ENCODE peak calls at places on chromosomes 12 and 14, in four cellular contexts. One of them, this sample, is unnamed.

GRCh38 chr14:74825008-74825407 is 50.9 kb downstream of the PROX2 start:
- DNase-seq in IMR-90: peak; percentile 79
- DNase-seq in mesendoderm: no peak
- DNase-seq in mesenchymal stem cell: peak; percentile 57
- DNase-seq in this sample: no peak

GRCh38 chr14:23182372-23183014 is 967 bp downstream of the SLC7A8 start:
- DNase-seq in IMR-90: no peak
- DNase-seq in mesendoderm: peak; percentile 87
- DNase-seq in mesenchymal stem cell: no peak
- DNase-seq in this sample: peak; percentile 90

GRCh38 chr14:23285530-23286019 is 357 bp downstream of the HOMEZ start:
- DNase-seq in IMR-90: no peak
- DNase-seq in mesendoderm: no peak
- DNase-seq in mesenchymal stem cell: no peak
- DNase-seq in this sample: no peak

GRCh38 chr12:91980345-91980744 is 165.3 kb downstream of the BTG1 start:
- DNase-seq in IMR-90: no peak
- DNase-seq in mesendoderm: no peak
- DNase-seq in mesenchymal stem cell: no peak
- DNase-seq in this sample: no peak

GRCh38 chr12:130668286-130669204 is 47.6 kb downstream of the RIMBP2 start:
- DNase-seq in IMR-90: no peak
- DNase-seq in mesendoderm: no peak
- DNase-seq in mesenchymal stem cell: no peak
- DNase-seq in this sample: no peak

GRCh38 chr12:92942905-92943304 is 13.8 kb upstream of the EEA1 start:
- DNase-seq in IMR-90: peak; percentile 84
- DNase-seq in mesendoderm: no peak
- DNase-seq in mesenchymal stem cell: peak; percentile 68
- DNase-seq in this sample: no peak

GRCh38 chr14:30160608-30161007 is 233.0 kb upstream of the PRKD1 start:
- DNase-seq in IMR-90: no peak
- DNase-seq in mesendoderm: no peak
- DNase-seq in mesenchymal stem cell: no peak
- DNase-seq in this sample: no peak

GRCh38 chr12:5742264-5742663 is 202.8 kb downstream of the ANO2 start:
- DNase-seq in IMR-90: no peak
- DNase-seq in mesendoderm: no peak
- DNase-seq in mesenchymal stem cell: no peak
- DNase-seq in this sample: no peak

GRCh38 chr12:44674866-44675265 is 201.2 kb downstream of the NELL2 start:
- DNase-seq in IMR-90: no peak
- DNase-seq in mesendoderm: no peak
- DNase-seq in mesenchymal stem cell: no peak
- DNase-seq in this sample: no peak

GRCh38 chr12:44672042-44672441 is 204.1 kb downstream of the NELL2 start:
- DNase-seq in IMR-90: no peak
- DNase-seq in mesendoderm: peak; percentile 30
- DNase-seq in mesenchymal stem cell: no peak
- DNase-seq in this sample: no peak

GRCh38 chr12:44677724-44678123 is 198.4 kb downstream of the NELL2 start:
- DNase-seq in IMR-90: no peak
- DNase-seq in mesendoderm: no peak
- DNase-seq in mesenchymal stem cell: no peak
- DNase-seq in this sample: no peak
- H2AK5ac ChIP-seq in IMR-90: no peak overlapping the region
- H2AK5ac ChIP-seq in mesendoderm: no peak overlapping the region
- H2AK5ac ChIP-seq in mesenchymal stem cell: no peak overlapping the region
- H2AK5ac ChIP-seq in this sample: no peak overlapping the region

GRCh38 chr12:132346496-132347470 is 17.4 kb upstream of the GALNT9 start:
- DNase-seq in IMR-90: no peak
- DNase-seq in mesendoderm: no peak
- DNase-seq in mesenchymal stem cell: no peak
- DNase-seq in this sample: no peak

GRCh38 chr12:132345126-132345525 is 15.7 kb upstream of the GALNT9 start:
- DNase-seq in IMR-90: no peak
- DNase-seq in mesendoderm: no peak
- DNase-seq in mesenchymal stem cell: no peak
- DNase-seq in this sample: no peak

GRCh38 chr12:132344181-132344580 is 14.8 kb upstream of the GALNT9 start:
- DNase-seq in IMR-90: no peak
- DNase-seq in mesendoderm: no peak
- DNase-seq in mesenchymal stem cell: no peak
- DNase-seq in this sample: no peak

GRCh38 chr12:132344601-132345000 is 15.2 kb upstream of the GALNT9 start:
- DNase-seq in IMR-90: no peak
- DNase-seq in mesendoderm: no peak
- DNase-seq in mesenchymal stem cell: no peak
- DNase-seq in this sample: no peak

DNA sequence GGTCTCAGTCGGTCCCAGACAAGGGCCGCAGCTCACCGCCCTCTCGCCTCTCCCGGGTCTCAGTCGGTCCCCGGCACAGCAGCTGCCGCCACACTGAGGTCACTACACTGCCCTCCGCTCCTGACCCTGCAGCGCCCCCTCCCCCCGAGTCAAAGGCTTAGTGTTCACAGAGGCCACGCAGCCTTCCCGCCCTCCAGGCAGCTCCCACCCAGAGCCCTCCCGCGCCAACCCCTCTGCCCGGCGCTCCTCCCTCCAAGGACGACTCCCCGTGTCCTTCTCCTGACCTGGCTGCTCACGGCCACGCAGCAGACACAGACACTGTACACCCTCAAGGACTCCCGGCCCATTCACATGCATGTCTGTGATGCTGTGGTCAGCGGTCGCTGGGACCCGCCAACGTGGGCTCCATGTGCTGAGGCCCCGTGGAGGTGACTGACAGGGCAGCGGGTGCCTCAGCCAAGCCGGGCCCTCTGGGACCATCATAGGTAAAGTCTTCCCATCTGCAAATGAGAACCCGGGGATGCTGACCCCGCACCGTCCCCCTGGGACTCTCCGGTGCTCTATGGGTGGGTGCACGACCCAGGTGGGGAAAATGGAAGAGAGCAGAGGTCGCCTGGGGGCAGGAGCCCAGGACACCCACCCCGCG is 16.3 kb upstream of the GALNT9 start:
- DNase-seq in IMR-90: no peak
- DNase-seq in mesendoderm: no peak
- DNase-seq in mesenchymal stem cell: no peak
- DNase-seq in this sample: no peak
- H2AK5ac ChIP-seq in IMR-90: no peak overlapping the region
- H2AK5ac ChIP-seq in mesendoderm: no peak overlapping the region
- H2AK5ac ChIP-seq in mesenchymal stem cell: no peak overlapping the region
- H2AK5ac ChIP-seq in this sample: no peak overlapping the region

GRCh38 chr12:49892084-49892731 is 11.5 kb downstream of the FAIM2 start:
- DNase-seq in IMR-90: no peak
- DNase-seq in mesendoderm: no peak
- DNase-seq in mesenchymal stem cell: no peak
- DNase-seq in this sample: no peak
- H2AK5ac ChIP-seq in IMR-90: no peak overlapping the region
- H2AK5ac ChIP-seq in mesendoderm: no peak overlapping the region
- H2AK5ac ChIP-seq in mesenchymal stem cell: no peak overlapping the region
- H2AK5ac ChIP-seq in this sample: no peak overlapping the region

GRCh38 chr14:92638904-92639303 is 109.5 kb downstream of the LGMN start:
- DNase-seq in IMR-90: no peak
- DNase-seq in mesendoderm: no peak
- DNase-seq in mesenchymal stem cell: no peak
- DNase-seq in this sample: no peak
- H2AK5ac ChIP-seq in IMR-90: peak overlapping the region; percentile 96
- H2AK5ac ChIP-seq in mesendoderm: no peak overlapping the region
- H2AK5ac ChIP-seq in mesenchymal stem cell: no peak overlapping the region
- H2AK5ac ChIP-seq in this sample: no peak overlapping the region

GRCh38 chr12:114412307-114412706 is 6.4 kb upstream of the TBX5 start:
- DNase-seq in IMR-90: no peak
- DNase-seq in mesendoderm: peak; percentile 23
- DNase-seq in mesenchymal stem cell: no peak
- DNase-seq in this sample: no peak

GRCh38 chr12:114414866-114415524 is 9.1 kb upstream of the TBX5 start:
- DNase-seq in IMR-90: peak; percentile 68
- DNase-seq in mesendoderm: no peak
- DNase-seq in mesenchymal stem cell: no peak
- DNase-seq in this sample: no peak

GRCh38 chr12:114414031-114414865 is 8.3 kb upstream of the TBX5 start:
- DNase-seq in IMR-90: peak; percentile 46
- DNase-seq in mesendoderm: no peak
- DNase-seq in mesenchymal stem cell: no peak
- DNase-seq in this sample: no peak

GRCh38 chr12:114411081-114411836 is 5.3 kb upstream of the TBX5 start:
- DNase-seq in IMR-90: peak; percentile 68
- DNase-seq in mesendoderm: peak; percentile 5
- DNase-seq in mesenchymal stem cell: no peak
- DNase-seq in this sample: no peak

DNA sequence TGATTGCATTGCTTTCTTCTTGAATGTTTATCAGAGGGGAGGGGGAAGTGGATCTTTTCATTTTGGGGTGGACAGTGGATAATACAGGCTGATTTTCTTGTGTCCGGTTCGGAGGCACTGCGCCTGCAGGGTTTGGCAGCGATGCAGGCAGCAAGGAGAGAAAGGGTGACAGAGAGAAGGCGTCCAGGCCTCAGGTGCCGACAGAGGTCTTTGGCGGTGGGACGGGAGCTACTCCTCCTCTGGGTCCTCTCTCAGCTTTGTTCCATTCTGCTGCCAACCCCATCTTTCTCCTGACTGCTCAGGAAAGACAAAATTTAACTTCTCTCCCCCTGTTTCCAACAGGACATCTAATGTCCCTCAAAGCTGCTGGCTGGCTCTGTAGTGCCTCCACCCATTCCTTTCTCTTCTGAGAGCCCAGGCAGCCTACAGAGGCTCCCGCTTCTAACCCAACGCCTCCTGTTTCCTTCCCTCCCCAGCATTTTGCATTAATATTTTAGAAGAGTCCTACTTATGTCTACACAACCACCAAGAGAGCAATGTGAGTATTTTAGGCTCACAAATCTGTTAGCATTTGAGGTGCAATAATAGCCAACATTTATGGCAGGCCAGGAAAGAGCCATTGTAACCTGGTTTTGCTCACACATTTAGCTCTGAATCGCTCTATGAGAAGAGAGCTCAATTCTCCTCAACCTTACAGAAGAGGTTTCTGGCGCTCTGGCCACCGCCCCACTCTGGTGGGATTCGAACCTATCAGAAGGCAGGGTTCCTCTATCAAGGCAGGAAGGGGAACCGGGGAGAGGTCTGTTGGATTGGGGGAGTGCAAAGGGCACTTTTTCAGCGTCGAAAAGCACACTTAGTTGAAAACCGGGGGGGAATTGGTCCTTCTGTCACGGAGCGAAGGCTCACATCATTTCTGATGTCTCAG is 7.1 kb upstream of the TBX5 start:
- DNase-seq in IMR-90: peak; percentile 28
- DNase-seq in mesendoderm: peak; percentile 9
- DNase-seq in mesenchymal stem cell: no peak
- DNase-seq in this sample: no peak
- H2AK5ac ChIP-seq in IMR-90: peak overlapping the region; percentile 81
- H2AK5ac ChIP-seq in mesendoderm: no peak overlapping the region
- H2AK5ac ChIP-seq in mesenchymal stem cell: no peak overlapping the region
- H2AK5ac ChIP-seq in this sample: no peak overlapping the region

DNA sequence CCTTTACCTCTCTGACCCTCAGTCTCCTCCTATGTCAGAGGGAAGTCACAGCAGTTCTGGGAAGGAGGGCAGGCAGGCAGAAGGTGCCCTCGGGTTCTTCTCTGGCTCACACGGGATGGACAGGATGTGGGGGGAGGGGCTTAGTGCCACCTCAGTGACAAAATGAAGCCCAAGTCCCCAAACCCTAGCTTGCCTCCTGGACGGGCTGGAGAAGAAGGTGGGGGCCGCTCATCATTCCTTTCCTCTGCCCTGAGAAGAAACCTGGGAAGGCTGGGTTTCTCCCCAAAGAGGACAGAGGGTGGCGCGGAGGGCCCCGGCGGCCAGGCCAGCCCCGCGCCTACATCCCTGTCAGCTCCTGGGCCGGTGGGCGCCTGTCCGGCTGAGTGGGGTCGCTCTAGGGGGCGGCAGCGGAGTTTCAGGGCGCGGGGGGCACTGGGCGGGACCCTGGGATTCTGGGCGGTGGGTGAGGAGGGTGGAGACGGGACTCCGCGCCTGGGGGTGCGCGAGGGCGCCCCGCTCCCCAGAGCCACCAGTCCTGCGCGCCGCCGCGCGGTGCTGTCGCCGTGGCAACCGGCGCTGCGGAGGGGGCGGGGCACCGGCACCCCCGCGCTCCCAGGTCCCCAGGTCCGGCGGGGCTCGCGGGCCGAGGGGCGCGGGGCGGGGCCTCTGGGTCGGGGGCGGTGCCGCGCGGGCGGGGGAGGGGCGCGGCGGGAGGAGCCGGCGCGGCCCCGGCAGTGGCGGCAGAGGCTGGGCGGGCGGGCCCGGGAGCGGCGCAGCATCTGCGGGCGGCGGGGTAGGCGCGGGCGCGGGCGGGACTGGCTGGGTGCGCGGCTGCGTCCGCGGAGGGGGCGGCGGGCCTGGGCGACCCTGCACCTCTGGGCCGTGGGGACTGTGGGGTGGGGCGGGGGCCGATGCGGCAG is at the start of gene TMEM121:
- DNase-seq in IMR-90: no peak
- DNase-seq in mesendoderm: peak; percentile 32
- DNase-seq in mesenchymal stem cell: no peak
- DNase-seq in this sample: peak; percentile 47
- H2AK5ac ChIP-seq in IMR-90: peak within 1 kb of the TSS; percentile 33
- H2AK5ac ChIP-seq in mesendoderm: no peak within 1 kb of the TSS
- H2AK5ac ChIP-seq in mesenchymal stem cell: no peak within 1 kb of the TSS
- H2AK5ac ChIP-seq in this sample: no peak within 1 kb of the TSS

DNA sequence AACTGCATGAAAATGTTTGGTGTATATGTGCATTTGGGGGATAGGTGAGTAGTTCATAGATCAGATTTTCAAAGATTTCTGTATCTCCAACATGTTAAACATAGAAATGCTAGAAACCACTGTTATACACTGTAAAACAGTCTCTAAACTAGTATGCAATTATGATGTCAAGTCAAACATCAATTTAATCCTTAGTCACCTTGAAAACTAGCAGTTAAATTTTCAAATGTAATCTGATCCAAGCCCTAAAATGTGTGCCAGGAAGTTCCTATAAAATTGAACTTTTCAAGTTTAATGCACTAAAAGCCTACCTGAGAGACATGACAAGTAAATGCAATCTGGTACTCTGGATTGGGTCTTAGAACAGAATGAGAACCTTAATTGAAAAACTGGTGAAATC is 14.5 kb downstream of the SLC35F4 start:
- DNase-seq in IMR-90: no peak
- DNase-seq in mesendoderm: no peak
- DNase-seq in mesenchymal stem cell: no peak
- DNase-seq in this sample: no peak
- H2AK5ac ChIP-seq in IMR-90: no peak overlapping the region
- H2AK5ac ChIP-seq in mesendoderm: no peak overlapping the region
- H2AK5ac ChIP-seq in mesenchymal stem cell: no peak overlapping the region
- H2AK5ac ChIP-seq in this sample: no peak overlapping the region

GRCh38 chr12:52167578-52167977 is 24.2 kb downstream of the KRT80 start:
- DNase-seq in IMR-90: no peak
- DNase-seq in mesendoderm: no peak
- DNase-seq in mesenchymal stem cell: no peak
- DNase-seq in this sample: no peak

GRCh38 chr12:52162971-52163370 is 28.8 kb downstream of the KRT80 start:
- DNase-seq in IMR-90: no peak
- DNase-seq in mesendoderm: no peak
- DNase-seq in mesenchymal stem cell: no peak
- DNase-seq in this sample: no peak

GRCh38 chr12:52166672-52167071 is 25.1 kb downstream of the KRT80 start:
- DNase-seq in IMR-90: peak; percentile 67
- DNase-seq in mesendoderm: no peak
- DNase-seq in mesenchymal stem cell: no peak
- DNase-seq in this sample: no peak

GRCh38 chr12:52164624-52165023 is 27.2 kb downstream of the KRT80 start:
- DNase-seq in IMR-90: peak; percentile 47
- DNase-seq in mesendoderm: peak; percentile 84
- DNase-seq in mesenchymal stem cell: no peak
- DNase-seq in this sample: no peak

GRCh38 chr12:52165096-52165855 is 26.5 kb downstream of the KRT80 start:
- DNase-seq in IMR-90: no peak
- DNase-seq in mesendoderm: no peak
- DNase-seq in mesenchymal stem cell: no peak
- DNase-seq in this sample: no peak
- H2AK5ac ChIP-seq in IMR-90: peak overlapping the region; percentile 93
- H2AK5ac ChIP-seq in mesendoderm: no peak overlapping the region
- H2AK5ac ChIP-seq in mesenchymal stem cell: peak overlapping the region; percentile 76
- H2AK5ac ChIP-seq in this sample: no peak overlapping the region